ENCODE peak calls at places on chromosome 22, in seven cellular contexts. N is spleen, O is brain microvascular endothelial cell, Y is upper lobe of right lung, W is breast epithelium, E is endodermal cell, G is Panc1. F is an unnamed sample. For H3K27me3, the result is how much of the 10 kb centered on the place peaks cover.

GRCh38 chr22:32331918-32332725 is 25.5 kb upstream of the RFPL3 start:
- DNase-seq in Y (peak), E (peak), W (no peak), N (peak), O (no peak), G (no peak), F (no peak)

GRCh38 chr22:25404556-25404922 is 159.9 kb upstream of the GRK3 start:
- DNase-seq in Y (no peak), E (peak), N (peak), O (no peak), G (no peak), W (no peak), F (no peak)

GRCh38 chr22:43113516-43114251 is 3.1 kb downstream of the BIK start:
- DNase-seq in W (peak), O (no peak), N (no peak), G (no peak), E (no peak), Y (no peak), F (no peak)

GRCh38 chr22:47125603-47126002 is 363.2 kb downstream of the TBC1D22A start:
- DNase-seq in G (no peak), E (peak), N (peak), W (no peak), Y (peak), O (no peak), F (no peak)

GRCh38 chr22:41922336-41922735 is 4.3 kb downstream of the TNFRSF13C start:
- DNase-seq in G (no peak), O (no peak), Y (no peak), E (no peak), W (no peak), N (peak), F (no peak)

GRCh38 chr22:46587492-46588278 is 32.5 kb upstream of the GRAMD4 start:
- DNase-seq in W (no peak), N (peak), O (no peak), G (no peak), E (peak), Y (peak), F (no peak)

GRCh38 chr22:46098525-46099475 is 51.5 kb upstream of the PPARA start:
- DNase-seq in N (no peak), W (no peak), O (no peak), E (no peak), Y (no peak), G (no peak), F (no peak)

GRCh38 chr22:32706149-32706548 is 95.4 kb upstream of the TIMP3 start:
- DNase-seq in W (no peak), E (no peak), N (no peak), Y (no peak), G (no peak), O (no peak), F (no peak)

GRCh38 chr22:31561970-31562369 is 65.6 kb downstream of the SFI1 start:
- DNase-seq in W (no peak), G (no peak), E (no peak), N (no peak), O (no peak), Y (no peak), F (no peak)

GRCh38 chr22:23698673-23699235 is 7.9 kb downstream of the RGL4 start:
- DNase-seq in Y (no peak), W (no peak), G (no peak), E (no peak), O (no peak), N (no peak), F (no peak)

GRCh38 chr22:24466831-24467249 is 28.3 kb upstream of the UPB1 start:
- DNase-seq in G (no peak), W (no peak), N (no peak), Y (no peak), E (no peak), O (peak), F (peak)

GRCh38 chr22:46233231-46233630 is 16.9 kb downstream of the CDPF1 start:
- DNase-seq in G (peak), E (no peak), O (peak), N (peak), Y (no peak), W (no peak), F (peak)

GRCh38 chr22:49946612-49947295 is 13.8 kb upstream of the PIM3 start:
- DNase-seq in Y (no peak), E (no peak), W (no peak), N (no peak), G (no peak), O (no peak), F (no peak)

GRCh38 chr22:46456818-46457163 is 80.6 kb downstream of the CELSR1 start:
- DNase-seq in N (no peak), E (no peak), W (no peak), G (no peak), Y (no peak), O (no peak), F (no peak)

GRCh38 chr22:24559471-24559870 is 3.7 kb downstream of the SNRPD3 start:
- DNase-seq in Y (no peak), G (no peak), O (no peak), W (no peak), E (no peak), N (peak), F (no peak)

GRCh38 chr22:40028098-40028425 is 33.3 kb downstream of the FAM83F start:
- DNase-seq in E (no peak), W (no peak), N (peak), G (no peak), Y (peak), O (no peak), F (no peak)

GRCh38 chr22:17477401-17477833 is 85.9 kb upstream of the SLC25A18 start:
- DNase-seq in E (peak), Y (no peak), N (no peak), G (no peak), W (no peak), O (no peak), F (no peak)

GRCh38 chr22:27545071-27545470 is 256.5 kb downstream of the MN1 start:
- DNase-seq in N (no peak), Y (no peak), W (no peak), E (no peak), G (no peak), O (no peak), F (no peak)

GRCh38 chr22:41347066-41347859 is 34.5 kb upstream of the TEF start:
- DNase-seq in E (no peak), G (no peak), N (no peak), O (no peak), Y (no peak), W (no peak), F (no peak)

GRCh38 chr22:49960967-49961600 is 512 bp downstream of the PIM3 start:
- DNase-seq in O (peak), E (peak), W (peak), G (no peak), N (peak), Y (peak), F (no peak)

GRCh38 chr22:41256254-41256897 is 15.6 kb upstream of the CHADL start:
- DNase-seq in Y (no peak), G (peak), O (peak), N (no peak), W (peak), E (no peak), F (peak)

GRCh38 chr22:39205344-39206021 is 39.3 kb downstream of the PDGFB start:
- DNase-seq in W (no peak), O (peak), Y (peak), N (peak), E (peak), G (no peak), F (peak)

GRCh38 chr22:22377335-22377734 is 131.2 kb downstream of the ZNF280B start:
- DNase-seq in G (no peak), Y (no peak), N (no peak), O (no peak), E (no peak), W (no peak), F (no peak)

GRCh38 chr22:22384267-22384666 is 124.3 kb downstream of the ZNF280B start:
- DNase-seq in O (no peak), Y (no peak), E (no peak), W (no peak), N (no peak), G (no peak), F (no peak)

GRCh38 chr22:22378446-22379415 is 129.8 kb downstream of the ZNF280B start:
- DNase-seq in N (no peak), O (no peak), G (no peak), W (no peak), E (no peak), Y (no peak), F (no peak)

GRCh38 chr22:22376352-22376706 is 131.7 kb downstream of the VPREB1 start:
- DNase-seq in G (no peak), O (no peak), Y (no peak), W (no peak), E (no peak), N (no peak), F (no peak)

DNA sequence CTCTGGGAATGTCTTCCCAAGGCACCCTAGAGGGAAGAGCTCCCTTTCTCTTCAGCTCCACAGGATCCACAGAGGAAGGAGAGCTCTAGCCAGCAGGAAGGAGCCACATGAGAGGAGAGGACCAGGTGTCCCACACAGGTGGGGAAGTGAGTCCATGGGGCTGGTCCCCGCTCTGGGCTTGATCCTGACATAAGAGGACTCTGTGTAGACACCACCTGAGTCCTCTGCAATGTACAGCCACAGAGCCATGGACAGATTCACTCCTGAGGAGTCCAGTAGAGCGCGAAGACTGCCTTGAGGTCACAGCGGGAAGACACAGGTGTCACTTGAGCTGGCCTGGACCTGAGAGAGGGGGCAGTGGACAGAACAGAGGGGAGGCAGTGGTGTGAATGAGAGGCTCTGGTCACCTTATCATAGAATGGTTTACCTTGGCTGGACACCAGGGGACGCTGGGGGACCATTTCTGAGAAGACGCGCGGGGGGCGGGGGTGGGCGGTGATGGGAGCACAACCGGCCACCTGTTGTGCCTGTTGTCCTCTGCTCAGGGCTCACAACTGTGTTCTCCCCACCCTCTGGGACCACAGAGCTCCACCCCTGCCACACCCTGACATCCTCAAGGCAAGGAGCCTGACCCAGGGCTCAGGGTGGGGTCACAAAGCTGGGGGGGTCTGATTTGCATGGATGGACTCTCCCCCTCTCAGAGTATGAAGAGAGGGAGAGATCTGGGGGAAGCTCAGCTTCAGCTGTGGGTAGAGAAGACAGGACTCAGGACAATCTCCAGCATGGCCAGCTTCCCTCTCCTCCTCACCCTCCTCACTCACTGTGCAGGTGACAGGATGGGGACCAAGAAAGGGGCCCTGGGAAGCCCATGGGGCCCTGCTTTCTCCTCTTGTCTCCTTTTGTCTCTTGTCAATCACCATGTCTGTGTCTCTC is 128.2 kb downstream of the ZNF280B start:
- DNase-seq in N (peak), Y (no peak), G (no peak), E (peak), W (no peak), O (no peak), F (no peak)
- TF ChIP-seq CTCF in N (peak), Y (no peak), G (peak), E (peak), W (no peak), O (peak), F (no peak)

GRCh38 chr22:36929621-36930020 is 16.2 kb downstream of the CSF2RB start:
- DNase-seq in E (peak), O (no peak), Y (no peak), W (no peak), G (no peak), N (no peak), F (no peak)
- H3K27me3 ChIP-seq in E (under half), O (under half), Y (under half), W (under half), G (under half), N (under half), F (under half)

DNA sequence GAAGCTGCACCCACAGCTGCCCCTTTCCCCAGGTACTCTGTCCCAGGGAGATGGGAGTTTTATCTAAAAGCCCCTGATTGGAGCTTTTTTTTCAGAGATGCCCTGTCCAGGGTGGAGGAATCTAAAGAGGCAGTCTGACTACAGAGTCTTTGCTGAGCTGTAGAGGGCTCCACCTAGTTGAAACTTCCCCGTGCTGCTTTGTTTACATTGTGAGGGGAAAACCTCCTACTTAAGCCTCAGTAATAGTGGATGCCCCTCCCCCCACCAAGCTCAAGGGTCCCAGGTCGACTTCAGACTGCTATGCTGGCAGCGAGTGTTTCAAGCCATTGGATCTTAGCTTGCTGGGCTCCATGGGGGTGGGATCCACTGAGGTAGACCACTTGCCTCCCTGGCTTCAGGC is 470.1 kb upstream of the LARGE1 start:
- DNase-seq in O (no peak), G (no peak), Y (no peak), N (no peak), W (no peak), E (peak), F (no peak)
- H3K4me3 ChIP-seq in O (no peak), G (no peak), Y (no peak), N (no peak), W (no peak), E (no peak), F (no peak)

DNA sequence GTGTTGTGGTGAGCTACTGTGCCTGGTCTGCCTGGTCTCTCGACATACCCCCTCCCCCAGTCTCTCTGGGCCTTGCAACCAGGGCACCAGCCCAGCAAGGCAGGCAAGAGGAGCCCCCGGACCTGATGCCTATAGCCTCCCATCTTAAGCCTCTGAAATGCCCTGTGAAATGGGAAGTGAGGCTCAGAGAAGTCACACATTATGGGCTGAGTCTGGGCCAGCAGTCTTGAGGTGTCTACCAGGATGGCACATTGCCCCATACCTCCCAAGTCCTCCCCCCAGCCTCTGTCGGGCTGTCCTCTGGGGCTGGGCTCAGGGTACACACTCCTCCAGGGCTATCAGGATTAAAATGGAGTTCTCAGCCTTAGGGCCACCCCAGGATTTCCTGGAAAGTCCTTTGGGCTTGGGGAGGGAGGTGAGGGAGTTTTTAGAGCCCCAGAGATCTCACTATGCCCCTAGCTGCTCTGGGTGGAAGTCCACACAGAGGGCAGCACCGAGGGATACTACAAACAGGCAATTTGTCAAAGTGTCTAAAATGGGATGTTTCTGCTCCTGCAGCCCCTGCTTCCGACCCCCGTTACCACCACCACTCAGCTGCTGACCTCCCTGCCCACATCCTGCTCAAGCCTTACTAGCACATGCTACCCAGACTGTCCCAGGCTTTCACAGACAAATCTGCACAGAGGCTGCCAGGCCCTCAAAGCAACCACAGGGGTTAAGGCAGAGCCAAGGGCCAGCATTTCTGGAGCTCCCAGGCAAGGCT is 3.1 kb upstream of the SH3BP1 start:
- DNase-seq in W (no peak), E (no peak), Y (no peak), O (peak), N (peak), G (no peak), F (no peak)
- TF ChIP-seq CTCF in W (no peak), E (peak), Y (no peak), O (peak), N (peak), G (peak), F (peak)

GRCh38 chr22:19766506-19767426 is 6.2 kb downstream of the TBX1 start:
- DNase-seq in W (no peak), N (peak), E (peak), G (no peak), O (peak), Y (peak), F (no peak)
- H3K27me3 ChIP-seq in W (under half), N (half or more), E (half or more), G (under half), O (half or more), Y (half or more), F (half or more)

GRCh38 chr22:29265929-29266328 is 1.9 kb downstream of the RHBDD3 start:
- DNase-seq in Y (peak), G (no peak), O (no peak), E (no peak), W (no peak), N (no peak), F (no peak)
- H3K4me3 ChIP-seq in Y (no peak), G (peak), O (no peak), E (peak), W (no peak), N (no peak), F (no peak)

GRCh38 chr22:34842630-34843029 is 223.3 kb upstream of the ISX start:
- DNase-seq in Y (no peak), O (no peak), N (no peak), E (peak), W (no peak), G (no peak), F (no peak)
- TF ChIP-seq CTCF in Y (no peak), O (peak), N (no peak), E (peak), W (no peak), G (no peak), F (peak)